ENCODE peak calls at places on chromosomes 16 and 17, in four cellular contexts. N is HepG2, U is H1, E is GM12878. I is an unnamed sample.

GRCh38 chr16:83951544-83951943 is 1.5 kb upstream of the OSGIN1 start:
- DNase-seq in N (no peak), U (no peak), E (no peak), I (no peak)

GRCh38 chr16:15913046-15913698 is 24.8 kb upstream of the CEP20 start:
- DNase-seq in N (no peak), U (no peak), E (no peak), I (no peak)

GRCh38 chr16:87328846-87329245 is 11.7 kb upstream of the C16orf95 start:
- DNase-seq in N (no peak), U (no peak), E (no peak), I (no peak)

GRCh38 chr16:35425270-35425669 is 1965.9 kb downstream of the TP53TG3F start:
- DNase-seq in N (no peak), U (no peak), E (no peak), I (no peak)

GRCh38 chr17:17749921-17750320 is 68.7 kb downstream of the RAI1 start:
- DNase-seq in N (peak; percentile 36), U (peak; percentile 81), E (peak; percentile 51), I (peak; percentile 62)

GRCh38 chr17:32275060-32276042 is 9.7 kb downstream of the RHBDL3 start:
- DNase-seq in N (no peak), U (peak; percentile 70), E (no peak), I (no peak)

GRCh38 chr17:47732399-47733046 is 513 bp upstream of the TBX21 start:
- DNase-seq in N (no peak), U (no peak), E (no peak), I (no peak)

GRCh38 chr17:80122026-80122575 is 20.7 kb downstream of the GAA start:
- DNase-seq in N (no peak), U (no peak), E (no peak), I (no peak)

GRCh38 chr16:23060458-23061320 is 88.6 kb downstream of the USP31 start:
- DNase-seq in N (peak; percentile 89), U (peak; percentile 83), E (peak; percentile 7), I (peak; percentile 66)

GRCh38 chr17:9371019-9371418 is 204.6 kb downstream of the STX8 start:
- DNase-seq in N (peak; percentile 83), U (no peak), E (peak; percentile 37), I (no peak)

GRCh38 chr16:83802135-83802534 is 5.6 kb upstream of the HSBP1 start:
- DNase-seq in N (no peak), U (no peak), E (no peak), I (peak; percentile 57)

GRCh38 chr16:74607967-74608356 is 1.0 kb upstream of the GLG1 start:
- DNase-seq in N (no peak), U (peak; percentile 51), E (no peak), I (peak; percentile 25)

GRCh38 chr16:7518158-7518557 is 185.5 kb downstream of the RBFOX1 start:
- DNase-seq in N (no peak), U (no peak), E (no peak), I (no peak)

GRCh38 chr17:36474571-36474970 is 11.9 kb upstream of the ZNHIT3 start:
- DNase-seq in N (no peak), U (no peak), E (no peak), I (no peak)

GRCh38 chr16:75550211-75550662 is 5.8 kb downstream of the TMEM231 start:
- DNase-seq in N (peak; percentile 58), U (no peak), E (peak; percentile 69), I (peak; percentile 30)

GRCh38 chr16:67551091-67551490 is 11.2 kb upstream of the CTCF start:
- DNase-seq in N (no peak), U (no peak), E (no peak), I (no peak)

GRCh38 chr16:67551972-67552371 is 10.4 kb upstream of the CTCF start:
- DNase-seq in N (no peak), U (no peak), E (no peak), I (no peak)

GRCh38 chr16:67558859-67559258 is 3.5 kb upstream of the CTCF start:
- DNase-seq in N (no peak), U (no peak), E (no peak), I (no peak)

GRCh38 chr16:67552476-67552875 is 9.8 kb upstream of the CTCF start:
- DNase-seq in N (no peak), U (no peak), E (no peak), I (no peak)

DNA sequence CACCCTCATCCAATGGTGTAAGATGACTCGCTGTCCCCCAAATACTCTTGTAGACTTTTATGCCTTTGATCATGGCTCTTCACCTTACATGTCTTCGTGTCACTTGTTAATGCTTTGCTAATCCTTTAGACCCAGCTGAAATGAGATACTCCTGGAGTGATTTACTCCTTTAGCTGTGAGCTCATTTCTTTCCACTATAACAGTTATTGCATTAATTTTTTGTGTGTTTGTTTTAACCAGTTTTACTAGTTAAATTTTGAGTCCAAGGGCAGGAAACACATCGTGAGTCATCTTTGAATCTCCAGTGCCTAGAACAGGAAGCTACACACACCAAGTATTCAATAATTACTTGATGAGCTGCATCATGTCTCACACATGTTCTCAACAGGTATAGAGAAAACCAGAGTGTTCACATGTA is 6.5 kb upstream of the CTCF start:
- DNase-seq in N (no peak), U (no peak), E (no peak), I (no peak)
- H3K9ac ChIP-seq in N (no peak overlapping the region), U (no peak overlapping the region), E (no peak overlapping the region), I (no peak overlapping the region)

DNA sequence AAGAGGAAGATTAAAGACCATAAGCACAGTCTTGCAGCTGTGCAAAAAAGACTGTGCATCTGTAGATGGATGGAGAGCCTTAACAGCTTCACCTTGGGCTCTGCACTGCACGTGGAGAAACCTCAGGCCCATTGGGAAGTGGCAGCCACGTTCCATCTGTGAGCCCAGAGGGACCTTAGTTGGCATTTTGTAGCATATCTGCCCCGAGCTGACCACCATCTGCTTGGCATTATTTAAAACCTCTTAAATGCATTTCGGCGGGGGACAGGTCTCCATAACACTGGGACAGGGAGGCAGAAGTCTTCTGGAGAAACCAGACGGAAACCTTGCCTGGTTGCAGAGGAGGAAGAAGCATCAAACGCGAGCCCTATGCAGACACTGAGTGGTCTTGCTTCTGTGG is 345.6 kb downstream of the CPPED1 start:
- DNase-seq in N (no peak), U (no peak), E (no peak), I (no peak)
- TF ChIP-seq SUZ12 in N (no peak), U (no peak), E (no peak), I (no peak)

GRCh38 chr17:77257596-77258458 is 117.1 kb downstream of the SEC14L1 start:
- DNase-seq in N (no peak), U (no peak), E (no peak), I (no peak)
- H3K9ac ChIP-seq in N (no peak overlapping the region), U (no peak overlapping the region), E (no peak overlapping the region), I (no peak overlapping the region)

GRCh38 chr17:81710514-81711308 is 1.4 kb upstream of the SLC25A10 start:
- DNase-seq in N (peak; percentile 34), U (peak; percentile 77), E (no peak), I (no peak)
- TF ChIP-seq SUZ12 in N (no peak), U (no peak), E (no peak), I (no peak)

DNA sequence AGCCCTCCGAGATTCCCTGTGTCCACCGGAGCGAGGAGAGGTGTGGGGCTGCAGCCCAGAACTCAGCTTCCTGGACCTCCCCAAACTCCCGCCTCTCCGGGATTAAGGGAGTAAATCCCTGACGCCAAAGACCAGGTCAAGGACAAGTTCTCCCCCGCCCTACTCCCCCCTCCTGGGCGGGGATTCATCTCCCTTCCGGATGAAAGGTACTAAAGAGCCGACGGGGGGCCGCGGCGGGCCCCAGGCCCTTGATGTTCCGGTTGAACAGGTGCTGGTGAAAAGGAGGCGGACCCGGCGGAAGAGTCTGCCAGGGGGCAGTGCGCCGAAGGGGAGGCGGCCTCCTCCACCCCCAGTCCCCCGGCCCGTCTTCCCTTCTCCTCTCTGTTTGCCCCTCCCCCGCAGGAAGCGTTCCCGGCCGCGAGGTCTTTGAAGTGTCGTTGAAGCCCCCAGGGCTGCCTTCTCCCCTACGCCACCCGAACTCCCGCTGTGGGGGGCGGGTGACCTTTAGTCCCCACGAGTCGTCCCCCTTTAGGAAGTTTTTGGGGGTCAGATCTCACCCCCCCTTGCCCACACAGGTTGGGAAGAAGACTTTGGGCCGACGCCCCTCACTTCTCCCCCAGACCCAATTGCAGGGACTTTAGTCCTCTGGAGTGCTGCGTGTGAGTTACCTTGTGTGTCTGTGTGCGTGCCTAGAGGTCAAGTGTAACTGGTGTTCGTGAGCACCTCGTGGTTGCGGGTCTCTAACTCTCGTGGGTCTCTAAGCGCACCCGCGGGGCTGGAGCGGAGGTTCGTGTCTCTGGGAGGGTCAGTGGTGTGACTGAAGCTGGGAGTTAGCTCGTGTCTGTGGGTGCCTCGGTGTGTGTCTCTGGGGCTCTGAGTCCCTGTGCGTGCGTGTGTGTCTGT is 1.1 kb upstream of the MLLT6 start:
- DNase-seq in N (peak; percentile 100), U (peak; percentile 94), E (no peak), I (peak; percentile 57)
- H3K9ac ChIP-seq in N (peak overlapping the region; percentile 100), U (no peak overlapping the region), E (peak overlapping the region; percentile 100), I (peak overlapping the region; percentile 66)

GRCh38 chr16:66360624-66361324 is 5.7 kb upstream of the CDH5 start:
- DNase-seq in N (no peak), U (no peak), E (no peak), I (no peak)
- TF ChIP-seq SUZ12 in N (no peak), U (no peak), E (no peak), I (no peak)

GRCh38 chr17:82198092-82198491 is 14.6 kb downstream of the CCDC57 start:
- DNase-seq in N (no peak), U (no peak), E (no peak), I (no peak)
- H3K9ac ChIP-seq in N (no peak overlapping the region), U (no peak overlapping the region), E (no peak overlapping the region), I (no peak overlapping the region)